ENCODE peak calls at places on chromosomes 7 and 10, in five cellular contexts. E is GM12878, A is NT2/D1, R is HepG2, Y is H1. Z is an unnamed sample.
A peak's percentile ranks its signal among the peaks of the same experiment; 100 is the strongest.

GRCh38 chr7:136687693-136688322 is 180.6 kb upstream of the CHRM2 start:
- DNase-seq in E (no peak), A (no peak), R (peak; percentile 7), Y (no peak), Z (peak; percentile 27)

GRCh38 chr7:151585744-151586424 is 66.2 kb upstream of the RHEB start:
- DNase-seq in E (no peak), A (no peak), R (no peak), Y (no peak), Z (no peak)

GRCh38 chr10:29615195-29615594 is 19.6 kb downstream of the SVIL start:
- DNase-seq in E (no peak), A (no peak), R (no peak), Y (no peak), Z (no peak)

GRCh38 chr10:74502963-74503608 is 323.3 kb upstream of the KAT6B start:
- DNase-seq in E (peak; percentile 9), A (no peak), R (peak; percentile 4), Y (no peak), Z (no peak)

GRCh38 chr7:41881313-41882130 is 178.6 kb upstream of the INHBA start:
- DNase-seq in E (peak; percentile 98), A (no peak), R (no peak), Y (no peak), Z (no peak)

GRCh38 chr7:121739465-121739864 is 133.5 kb upstream of the PTPRZ1 start:
- DNase-seq in E (no peak), A (peak; percentile 22), R (no peak), Y (no peak), Z (no peak)

GRCh38 chr7:30082686-30083085 is 52.1 kb upstream of the MTURN start:
- DNase-seq in E (no peak), A (no peak), R (no peak), Y (no peak), Z (no peak)

GRCh38 chr7:116449441-116449840 is 50.1 kb upstream of the CAV2 start:
- DNase-seq in E (no peak), A (no peak), R (no peak), Y (no peak), Z (no peak)

GRCh38 chr7:82527831-82528230 is 84.3 kb upstream of the CACNA2D1 start:
- DNase-seq in E (no peak), A (no peak), R (no peak), Y (no peak), Z (no peak)

GRCh38 chr7:35969055-35969454 is 168.2 kb downstream of the SEPTIN7 start:
- DNase-seq in E (no peak), A (no peak), R (no peak), Y (no peak), Z (no peak)

GRCh38 chr7:35970458-35970857 is 169.6 kb downstream of the SEPTIN7 start:
- DNase-seq in E (no peak), A (no peak), R (no peak), Y (no peak), Z (no peak)

GRCh38 chr7:35968140-35968940 is 167.5 kb downstream of the SEPTIN7 start:
- DNase-seq in E (no peak), A (no peak), R (no peak), Y (no peak), Z (no peak)

GRCh38 chr7:35971133-35971995 is 170.5 kb downstream of the SEPTIN7 start:
- DNase-seq in E (no peak), A (no peak), R (no peak), Y (no peak), Z (no peak)

DNA sequence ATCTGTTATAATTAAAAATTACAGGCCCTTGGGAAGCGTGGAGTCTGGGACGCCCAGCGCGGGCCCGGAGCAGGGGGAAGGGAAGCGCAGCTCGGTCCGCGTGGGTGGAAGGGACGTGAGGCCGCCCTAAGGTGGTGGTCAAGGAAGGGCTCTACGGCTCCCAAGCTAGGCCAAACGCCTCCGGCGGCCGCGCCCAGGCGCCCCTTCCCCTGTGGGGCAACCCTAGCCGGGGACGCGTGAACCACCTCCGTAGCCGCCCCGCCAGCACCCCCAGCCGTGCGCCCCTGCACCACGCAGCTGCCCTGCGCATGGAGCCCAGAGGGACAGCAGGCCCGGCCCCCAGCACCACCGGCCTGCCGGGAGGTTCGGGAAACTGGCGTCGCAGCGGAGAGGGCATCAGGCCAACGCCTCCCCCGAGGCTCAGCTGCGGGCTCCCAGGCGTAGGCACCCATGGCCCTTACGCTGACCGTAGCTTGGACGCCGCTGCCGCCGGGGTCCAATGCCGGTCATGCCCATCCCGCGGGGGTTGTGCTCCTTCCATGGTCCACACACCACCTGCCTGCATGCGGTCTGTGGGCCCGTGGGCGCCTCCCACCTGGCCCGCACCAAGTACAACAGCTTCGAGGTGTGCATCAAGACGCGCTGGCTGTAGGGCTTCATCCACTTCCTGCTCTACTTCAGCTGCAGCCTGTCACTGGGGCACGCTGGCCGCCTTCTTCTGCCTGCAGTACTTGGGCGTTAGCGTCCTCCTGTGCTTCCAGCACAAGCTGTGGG is 166.7 kb downstream of the SEPTIN7 start:
- DNase-seq in E (no peak), A (no peak), R (no peak), Y (no peak), Z (no peak)
- TF ChIP-seq SUZ12 in E (no peak), A (no peak), R (no peak), Y (no peak), Z (no peak)

DNA sequence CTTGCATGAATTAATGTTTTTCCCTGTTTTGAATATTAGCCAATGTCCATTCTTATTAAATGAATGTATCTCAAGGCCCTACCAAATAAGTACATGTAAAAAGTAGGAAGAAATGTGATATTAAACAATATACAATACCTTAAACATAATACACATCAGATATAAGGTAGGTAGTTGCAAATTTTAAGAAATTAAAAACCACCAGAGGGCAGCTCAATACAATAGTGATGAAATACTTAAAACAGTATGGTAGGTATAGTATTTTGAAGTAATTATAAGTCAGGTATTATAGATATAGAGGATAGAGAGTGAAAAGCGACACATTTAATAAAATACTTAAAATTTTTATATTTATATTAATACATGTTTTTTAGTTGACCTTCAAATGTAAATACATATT is 43.6 kb upstream of the CDK14 start:
- DNase-seq in E (no peak), A (no peak), R (no peak), Y (no peak), Z (no peak)
- TF ChIP-seq SUZ12 in E (no peak), A (no peak), R (no peak), Y (no peak), Z (no peak)

GRCh38 chr10:92657024-92657423 is 32.7 kb upstream of the HHEX start:
- DNase-seq in E (no peak), A (no peak), R (peak; percentile 49), Y (no peak), Z (no peak)

GRCh38 chr10:92655426-92655825 is 34.3 kb upstream of the HHEX start:
- DNase-seq in E (no peak), A (no peak), R (no peak), Y (no peak), Z (no peak)

DNA sequence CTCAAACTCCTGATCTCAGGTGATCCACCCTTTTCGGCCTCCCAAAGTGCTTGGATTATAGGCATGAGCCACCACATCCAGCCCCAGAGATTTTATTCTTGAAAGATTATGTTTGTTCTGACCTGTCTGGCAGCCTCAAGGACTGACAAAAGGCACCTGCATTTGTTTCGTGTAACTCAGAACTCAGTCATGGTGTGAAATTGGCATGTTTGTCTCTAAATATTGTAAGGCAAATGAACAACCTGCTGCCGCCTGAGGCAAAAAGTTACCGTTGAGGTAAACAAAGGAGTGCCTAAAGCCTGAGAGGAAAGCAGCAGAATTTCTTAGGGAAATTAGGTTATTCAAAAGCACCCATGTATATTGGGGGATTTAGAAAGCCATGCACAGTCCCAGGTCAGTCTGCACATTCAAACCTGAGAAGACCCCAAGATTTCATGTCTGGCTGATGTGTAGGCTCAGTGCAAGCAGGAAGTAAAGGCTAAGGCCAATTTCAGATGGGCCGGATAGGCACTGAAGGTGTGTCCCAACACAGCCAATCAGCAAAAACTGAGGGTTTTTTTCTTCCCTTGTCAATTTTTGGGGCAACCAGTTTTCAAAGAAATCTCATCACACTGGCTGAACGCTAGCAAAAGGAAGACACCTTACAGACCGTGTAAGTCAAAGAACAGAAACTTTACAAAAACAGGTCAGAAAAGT is 33.3 kb upstream of the HHEX start:
- DNase-seq in E (no peak), A (no peak), R (no peak), Y (no peak), Z (no peak)
- TF ChIP-seq SUZ12 in E (no peak), A (no peak), R (no peak), Y (no peak), Z (no peak)

GRCh38 chr7:332020-332517 is 42.1 kb downstream of the FOXL3 start:
- DNase-seq in E (no peak), A (no peak), R (no peak), Y (no peak), Z (no peak)

GRCh38 chr7:330554-331230 is 40.7 kb downstream of the FOXL3 start:
- DNase-seq in E (no peak), A (no peak), R (no peak), Y (no peak), Z (no peak)

GRCh38 chr7:327305-327931 is 37.4 kb downstream of the FOXL3 start:
- DNase-seq in E (no peak), A (no peak), R (no peak), Y (no peak), Z (no peak)

GRCh38 chr7:327991-328702 is 38.2 kb downstream of the FOXL3 start:
- DNase-seq in E (no peak), A (no peak), R (no peak), Y (no peak), Z (no peak)

GRCh38 chr7:329691-330281 is 39.8 kb downstream of the FOXL3 start:
- DNase-seq in E (no peak), A (no peak), R (no peak), Y (no peak), Z (no peak)
- TF ChIP-seq SUZ12 in E (no peak), A (no peak), R (no peak), Y (no peak), Z (no peak)

DNA sequence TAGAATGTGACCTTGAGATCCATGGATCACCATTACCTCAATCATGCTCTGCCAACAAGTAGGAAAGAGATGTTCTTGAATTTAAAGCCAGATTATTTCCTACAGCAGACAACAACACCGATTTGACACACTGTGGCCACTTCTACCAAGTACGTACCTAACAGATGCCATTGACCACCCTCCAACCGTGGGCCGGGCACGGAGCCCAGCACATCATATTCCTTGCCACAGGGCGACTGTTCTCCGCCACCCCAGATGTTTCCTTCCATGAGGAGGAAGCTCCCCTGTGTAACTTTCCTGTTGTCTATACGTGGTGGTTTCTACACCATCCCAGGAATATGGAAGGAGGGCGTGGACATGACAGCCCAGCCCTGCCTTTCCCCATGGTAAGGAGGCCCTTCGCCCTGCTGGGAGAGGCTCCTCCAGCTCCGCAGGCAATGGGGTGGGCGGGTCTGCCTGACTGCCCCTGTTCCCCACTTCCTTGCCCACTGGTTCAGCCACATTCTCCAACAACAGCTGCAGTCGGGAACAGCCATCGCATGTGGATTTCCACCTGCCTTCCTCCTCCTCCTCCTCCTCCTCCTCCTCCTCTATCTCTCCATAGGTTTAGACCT is 7.2 kb downstream of the CHST15 start:
- DNase-seq in E (no peak), A (no peak), R (no peak), Y (no peak), Z (no peak)
- TF ChIP-seq SUZ12 in E (no peak), A (no peak), R (no peak), Y (no peak), Z (no peak)

GRCh38 chr10:5658871-5659618 is 7.3 kb downstream of the ASB13 start:
- DNase-seq in E (no peak), A (no peak), R (peak; percentile 91), Y (no peak), Z (no peak)
- TF ChIP-seq SUZ12 in E (no peak), A (no peak), R (no peak), Y (no peak), Z (no peak)

Z was measured in HEK293T.